ENCODE peak calls at places on chromosomes 5 and 9, in ten cellular contexts. X is fibroblast of mammary gland; L is epithelial cell of esophagus; G is fibroblast of the aortic adventitia; P is cardiac fibroblast; S is body of pancreas; Y is kidney; W is CD8-positive, alpha-beta T cell; C is foreskin keratinocyte; Q is astrocyte of the spinal cord. H is an unnamed sample.

GRCh38 chr9:124478014-124478753 is 27.9 kb downstream of the ADGRD2 start:
- DNase-seq in X (no peak), L (no peak), G (no peak), P (no peak), S (no peak), Y (no peak), W (no peak), C (no peak), Q (no peak), H (peak; percentile 36)

GRCh38 chr5:14884062-14884612 is 12.6 kb upstream of the ANKH start:
- DNase-seq in X (no peak), L (peak; percentile 30), G (peak; percentile 54), P (peak; percentile 67), S (no peak), Y (no peak), W (no peak), C (no peak), Q (no peak), H (no peak)

GRCh38 chr5:172533058-172533398 is 78.7 kb upstream of the SH3PXD2B start:
- DNase-seq in X (no peak), L (no peak), G (no peak), P (no peak), S (no peak), Y (no peak), W (no peak), C (no peak), Q (no peak), H (no peak)

GRCh38 chr9:36997414-36997813 is 36.7 kb downstream of the PAX5 start:
- DNase-seq in X (no peak), L (peak; percentile 77), G (no peak), P (peak; percentile 13), S (no peak), Y (no peak), W (no peak), C (peak; percentile 61), Q (no peak), H (no peak)

GRCh38 chr9:78507008-78507407 is 210.1 kb downstream of the PSAT1 start:
- DNase-seq in X (no peak), L (no peak), G (no peak), P (no peak), S (no peak), Y (no peak), W (no peak), C (no peak), Q (no peak), H (no peak)

GRCh38 chr9:93336720-93337119 is 114.8 kb upstream of the FAM120A start:
- DNase-seq in X (no peak), L (no peak), G (no peak), P (no peak), S (no peak), Y (no peak), W (no peak), C (no peak), Q (no peak), H (no peak)

GRCh38 chr9:69542942-69543704 is 129.0 kb downstream of the APBA1 start:
- DNase-seq in X (no peak), L (no peak), G (peak; percentile 4), P (no peak), S (no peak), Y (no peak), W (no peak), C (no peak), Q (peak; percentile 23), H (peak; percentile 36)

GRCh38 chr5:3827624-3828023 is 232.0 kb downstream of the IRX1 start:
- DNase-seq in X (no peak), L (no peak), G (no peak), P (no peak), S (no peak), Y (no peak), W (no peak), C (no peak), Q (no peak), H (no peak)

GRCh38 chr5:171474106-171474878 is 54.8 kb downstream of the FGF18 start:
- DNase-seq in X (no peak), L (no peak), G (no peak), P (no peak), S (no peak), Y (no peak), W (no peak), C (no peak), Q (no peak), H (no peak)

GRCh38 chr5:154761062-154761740 is 6.0 kb downstream of the LARP1 start:
- DNase-seq in X (no peak), L (no peak), G (no peak), P (no peak), S (no peak), Y (no peak), W (no peak), C (no peak), Q (no peak), H (no peak)

GRCh38 chr5:6347673-6348072 is 30.7 kb downstream of the MED10 start:
- DNase-seq in X (no peak), L (no peak), G (no peak), P (no peak), S (no peak), Y (no peak), W (no peak), C (no peak), Q (no peak), H (no peak)

GRCh38 chr5:580436-580835 is 31.7 kb upstream of the CEP72 start:
- DNase-seq in X (no peak), L (no peak), G (no peak), P (no peak), S (no peak), Y (no peak), W (no peak), C (no peak), Q (no peak), H (no peak)

GRCh38 chr5:148820778-148821395 is 5.5 kb upstream of the ADRB2 start:
- DNase-seq in X (peak; percentile 56), L (peak; percentile 58), G (peak; percentile 64), P (peak; percentile 67), S (peak; percentile 42), Y (no peak), W (no peak), C (no peak), Q (peak; percentile 40), H (peak; percentile 8)

GRCh38 chr9:119938871-119939270 is 569.6 kb upstream of the BRINP1 start:
- DNase-seq in X (no peak), L (no peak), G (peak; percentile 11), P (no peak), S (no peak), Y (no peak), W (no peak), C (no peak), Q (no peak), H (no peak)

GRCh38 chr5:111984044-111984443 is 227.1 kb upstream of the NREP start:
- DNase-seq in X (peak; percentile 99), L (peak; percentile 34), G (peak; percentile 94), P (peak; percentile 94), S (no peak), Y (no peak), W (no peak), C (no peak), Q (peak; percentile 90), H (no peak)

DNA sequence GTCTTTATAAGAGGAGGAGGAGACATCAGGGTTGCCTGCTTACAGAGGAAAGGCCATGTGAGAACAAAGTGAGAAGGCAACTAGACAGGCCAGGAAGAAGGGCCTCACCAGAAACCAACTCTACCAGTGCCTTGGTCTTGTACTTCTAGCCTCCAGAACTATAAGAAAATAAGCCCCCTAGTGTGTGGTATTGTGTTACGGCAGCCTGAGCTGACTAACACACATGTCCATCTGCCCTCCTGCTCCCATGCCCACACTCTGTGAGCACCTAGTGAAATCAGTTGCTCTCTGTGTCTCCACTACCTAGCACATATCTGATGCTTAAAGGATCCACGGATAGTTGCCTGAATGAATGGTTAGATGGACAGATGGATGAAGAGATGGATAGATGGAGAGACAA is 6.9 kb downstream of the AK3 start:
- DNase-seq in X (peak; percentile 31), L (no peak), G (no peak), P (no peak), S (no peak), Y (no peak), W (no peak), C (no peak), Q (no peak), H (no peak)
- TF ChIP-seq CTCF in X (no peak), L (no peak), G (no peak), P (no peak), S (no peak), Y (no peak), W (no peak), C (no peak), Q (no peak), H (no peak)

GRCh38 chr5:116990010-116990409 is 415.4 kb upstream of the SEMA6A start:
- DNase-seq in X (no peak), L (no peak), G (no peak), P (no peak), S (no peak), Y (no peak), W (no peak), C (no peak), Q (peak; percentile 5), H (peak; percentile 2)
- TF ChIP-seq CTCF in X (no peak), L (no peak), G (no peak), P (no peak), S (no peak), Y (no peak), W (no peak), C (no peak), Q (no peak), H (no peak)

DNA sequence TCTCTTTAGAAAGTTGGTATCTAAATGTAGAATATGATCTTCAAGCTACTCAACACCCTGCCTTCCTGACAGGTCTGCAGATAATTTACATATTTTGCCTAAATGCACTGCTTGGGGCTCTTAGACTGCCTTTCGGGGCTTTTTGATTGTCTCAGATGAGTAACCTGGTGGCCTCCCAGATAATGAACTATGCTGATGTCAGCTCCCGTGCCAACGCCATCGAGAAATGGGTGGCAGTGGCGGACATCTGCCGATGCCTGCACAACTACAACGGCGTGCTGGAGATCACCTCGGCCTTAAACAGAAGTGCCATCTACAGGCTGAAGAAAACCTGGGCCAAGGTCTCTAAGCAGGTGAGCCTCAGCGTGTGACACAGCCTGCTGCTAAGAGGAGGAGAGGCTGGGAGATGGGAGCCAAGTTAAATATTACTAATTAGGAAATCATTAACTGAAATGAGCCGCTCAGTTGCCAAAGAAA is 20.9 kb upstream of the CKMT2 start:
- DNase-seq in X (no peak), L (no peak), G (no peak), P (no peak), S (peak; percentile 83), Y (no peak), W (no peak), C (no peak), Q (no peak), H (no peak)
- TF ChIP-seq CTCF in X (no peak), L (no peak), G (no peak), P (no peak), S (peak; percentile 29), Y (peak; percentile 9), W (no peak), C (no peak), Q (no peak), H (no peak)

DNA sequence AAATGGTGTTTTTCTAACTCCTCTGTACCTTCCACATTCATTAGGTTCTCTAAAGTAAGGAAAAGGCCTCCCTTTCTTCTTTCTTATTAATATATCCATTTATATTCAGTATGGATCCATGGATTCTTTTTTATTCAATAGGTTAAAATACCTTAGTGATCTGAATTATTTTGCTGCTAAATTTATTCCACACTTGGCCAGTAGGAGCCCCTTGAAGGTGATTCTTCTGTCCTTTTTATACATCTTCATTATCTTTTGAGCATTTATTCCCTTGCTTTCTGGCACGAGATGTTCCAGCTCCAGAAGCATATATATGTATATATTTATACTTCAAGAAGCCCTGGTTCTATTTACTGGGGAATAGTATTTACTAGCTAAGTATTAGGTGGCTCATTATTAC is 311.8 kb upstream of the SGCD start:
- DNase-seq in X (no peak), L (no peak), G (no peak), P (no peak), S (no peak), Y (no peak), W (no peak), C (no peak), Q (no peak), H (no peak)
- TF ChIP-seq CTCF in X (peak; percentile 8), L (no peak), G (no peak), P (no peak), S (no peak), Y (no peak), W (no peak), C (no peak), Q (no peak), H (peak; percentile 31)